ENCODE peak calls at places on chromosomes 16 and 17, in five cellular contexts. One of them, this sample, is unnamed.

GRCh38 chr17:19263621-19264010 is 26.4 kb downstream of the EPN2 start:
- DNase-seq in psoas muscle: peak
- DNase-seq in CD8-positive, alpha-beta T cell: no peak
- DNase-seq in neural progenitor cell: no peak
- DNase-seq in Peyer's patch: no peak
- DNase-seq in this sample: no peak

GRCh38 chr16:88407807-88408206 is 25.0 kb downstream of the ZNF469 start:
- DNase-seq in psoas muscle: no peak
- DNase-seq in CD8-positive, alpha-beta T cell: no peak
- DNase-seq in neural progenitor cell: no peak
- DNase-seq in Peyer's patch: no peak
- DNase-seq in this sample: no peak

GRCh38 chr16:83793179-83793578 is 14.6 kb upstream of the HSBP1 start:
- DNase-seq in psoas muscle: no peak
- DNase-seq in CD8-positive, alpha-beta T cell: no peak
- DNase-seq in neural progenitor cell: peak
- DNase-seq in Peyer's patch: no peak
- DNase-seq in this sample: no peak

GRCh38 chr16:59950431-59950830 is 1216.3 kb upstream of the GOT2 start:
- DNase-seq in psoas muscle: no peak
- DNase-seq in CD8-positive, alpha-beta T cell: no peak
- DNase-seq in neural progenitor cell: no peak
- DNase-seq in Peyer's patch: no peak
- DNase-seq in this sample: no peak

GRCh38 chr17:77325537-77325825 is 184.7 kb downstream of the SEC14L1 start:
- DNase-seq in psoas muscle: no peak
- DNase-seq in CD8-positive, alpha-beta T cell: no peak
- DNase-seq in neural progenitor cell: no peak
- DNase-seq in Peyer's patch: no peak
- DNase-seq in this sample: no peak

GRCh38 chr16:50213939-50214519 is 52.3 kb upstream of the ADCY7 start:
- DNase-seq in psoas muscle: no peak
- DNase-seq in CD8-positive, alpha-beta T cell: peak
- DNase-seq in neural progenitor cell: peak
- DNase-seq in Peyer's patch: no peak
- DNase-seq in this sample: peak

GRCh38 chr17:48893646-48894508 is 1.3 kb downstream of the ATP5MC1 start:
- DNase-seq in psoas muscle: no peak
- DNase-seq in CD8-positive, alpha-beta T cell: no peak
- DNase-seq in neural progenitor cell: no peak
- DNase-seq in Peyer's patch: no peak
- DNase-seq in this sample: no peak

GRCh38 chr17:17511971-17512858 is 16.0 kb upstream of the RASD1 start:
- DNase-seq in psoas muscle: peak
- DNase-seq in CD8-positive, alpha-beta T cell: no peak
- DNase-seq in neural progenitor cell: no peak
- DNase-seq in Peyer's patch: peak
- DNase-seq in this sample: peak

GRCh38 chr16:63185235-63185780 is 1149.1 kb upstream of the CDH8 start:
- DNase-seq in psoas muscle: no peak
- DNase-seq in CD8-positive, alpha-beta T cell: no peak
- DNase-seq in neural progenitor cell: peak
- DNase-seq in Peyer's patch: no peak
- DNase-seq in this sample: no peak

GRCh38 chr17:17151962-17152361 is 54.2 kb downstream of the PLD6 start:
- DNase-seq in psoas muscle: peak
- DNase-seq in CD8-positive, alpha-beta T cell: no peak
- DNase-seq in neural progenitor cell: no peak
- DNase-seq in Peyer's patch: no peak
- DNase-seq in this sample: peak

GRCh38 chr16:27316038-27316680 is 2.4 kb downstream of the IL4R start:
- DNase-seq in psoas muscle: no peak
- DNase-seq in CD8-positive, alpha-beta T cell: peak
- DNase-seq in neural progenitor cell: no peak
- DNase-seq in Peyer's patch: no peak
- DNase-seq in this sample: no peak
- H3K4me3 ChIP-seq in psoas muscle: peak
- H3K4me3 ChIP-seq in CD8-positive, alpha-beta T cell: no peak
- H3K4me3 ChIP-seq in neural progenitor cell: no peak
- H3K4me3 ChIP-seq in Peyer's patch: peak
- H3K4me3 ChIP-seq in this sample: no peak

GRCh38 chr16:9946022-9946720 is 236.1 kb downstream of the GRIN2A start:
- DNase-seq in psoas muscle: no peak
- DNase-seq in CD8-positive, alpha-beta T cell: no peak
- DNase-seq in neural progenitor cell: no peak
- DNase-seq in Peyer's patch: no peak
- DNase-seq in this sample: no peak
- TF ChIP-seq CTCF in psoas muscle: no peak
- TF ChIP-seq CTCF in CD8-positive, alpha-beta T cell: no peak
- TF ChIP-seq CTCF in neural progenitor cell: no peak
- TF ChIP-seq CTCF in Peyer's patch: no peak
- TF ChIP-seq CTCF in this sample: no peak

GRCh38 chr16:57299009-57299718 is 14.7 kb upstream of the PLLP start:
- DNase-seq in psoas muscle: peak
- DNase-seq in CD8-positive, alpha-beta T cell: no peak
- DNase-seq in neural progenitor cell: no peak
- DNase-seq in Peyer's patch: peak
- DNase-seq in this sample: peak

GRCh38 chr16:57301126-57301817 is 16.8 kb upstream of the PLLP start:
- DNase-seq in psoas muscle: no peak
- DNase-seq in CD8-positive, alpha-beta T cell: no peak
- DNase-seq in neural progenitor cell: no peak
- DNase-seq in Peyer's patch: peak
- DNase-seq in this sample: no peak

GRCh38 chr16:57297856-57298255 is 13.4 kb upstream of the PLLP start:
- DNase-seq in psoas muscle: no peak
- DNase-seq in CD8-positive, alpha-beta T cell: peak
- DNase-seq in neural progenitor cell: peak
- DNase-seq in Peyer's patch: peak
- DNase-seq in this sample: no peak

GRCh38 chr16:57299719-57300386 is 15.4 kb upstream of the PLLP start:
- DNase-seq in psoas muscle: peak
- DNase-seq in CD8-positive, alpha-beta T cell: peak
- DNase-seq in neural progenitor cell: peak
- DNase-seq in Peyer's patch: peak
- DNase-seq in this sample: peak

DNA sequence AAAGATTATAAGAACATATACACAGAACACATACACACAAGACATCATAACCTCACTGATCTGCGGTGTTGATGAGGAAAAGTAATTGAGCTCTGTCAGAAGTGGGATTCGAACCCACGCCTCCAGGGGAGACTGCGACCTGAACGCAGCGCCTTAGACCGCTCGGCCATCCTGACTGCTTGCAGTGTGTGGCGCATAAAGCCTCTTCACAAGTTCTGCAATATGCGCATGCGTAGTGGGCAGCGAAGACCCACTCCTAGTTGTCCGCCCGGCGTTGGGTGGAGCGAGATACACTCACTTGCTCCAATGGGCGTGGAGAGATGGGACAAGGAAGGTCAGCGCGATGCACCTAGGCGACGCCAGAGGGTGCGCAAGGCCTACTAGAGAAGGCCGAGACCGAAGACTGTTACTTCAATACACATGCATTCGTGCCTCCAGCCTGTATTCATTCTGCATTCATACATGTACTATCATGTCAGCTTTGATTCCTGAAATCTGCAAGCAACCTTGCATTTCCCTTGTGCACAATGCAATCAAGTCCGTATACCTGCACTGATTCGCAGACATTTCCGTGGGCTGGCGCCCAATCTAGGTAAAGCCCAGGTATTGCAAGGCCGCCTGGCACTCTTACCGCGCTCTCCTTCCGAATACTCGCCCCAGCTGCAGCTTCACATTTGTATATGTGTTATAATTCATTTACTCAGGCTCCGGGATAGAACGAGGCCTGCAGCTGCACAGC is 16.1 kb upstream of the PLLP start:
- DNase-seq in psoas muscle: peak
- DNase-seq in CD8-positive, alpha-beta T cell: peak
- DNase-seq in neural progenitor cell: peak
- DNase-seq in Peyer's patch: peak
- DNase-seq in this sample: peak
- H3K4me3 ChIP-seq in psoas muscle: peak
- H3K4me3 ChIP-seq in CD8-positive, alpha-beta T cell: peak
- H3K4me3 ChIP-seq in neural progenitor cell: peak
- H3K4me3 ChIP-seq in Peyer's patch: peak
- H3K4me3 ChIP-seq in this sample: peak

GRCh38 chr16:82181456-82182185 is 11.6 kb upstream of the MPHOSPH6 start:
- DNase-seq in psoas muscle: no peak
- DNase-seq in CD8-positive, alpha-beta T cell: no peak
- DNase-seq in neural progenitor cell: no peak
- DNase-seq in Peyer's patch: no peak
- DNase-seq in this sample: no peak
- TF ChIP-seq CTCF in psoas muscle: no peak
- TF ChIP-seq CTCF in CD8-positive, alpha-beta T cell: no peak
- TF ChIP-seq CTCF in neural progenitor cell: no peak
- TF ChIP-seq CTCF in Peyer's patch: no peak
- TF ChIP-seq CTCF in this sample: no peak